ENCODE peak calls at places on chromosomes 13 and 19, in eight cellular contexts. D is neuronal stem cell, E is thoracic aorta, C is left ventricle myocardium inferior, B is A673, P is SJSA1, N is ovary, T is breast epithelium. J is an unnamed sample.
A peak's percentile ranks its signal among the peaks of the same experiment; 100 is the strongest.

GRCh38 chr13:84553252-84553651 is 671.0 kb upstream of the SLITRK1 start:
- DNase-seq in P (no peak), N (no peak), B (no peak), E (no peak), T (no peak), C (no peak), D (no peak), J (no peak)

GRCh38 chr13:30580852-30581502 is 36.7 kb upstream of the USPL1 start:
- DNase-seq in C (no peak), E (no peak), P (no peak), B (peak; percentile 30), D (no peak), N (no peak), T (no peak), J (no peak)

GRCh38 chr13:45258339-45258685 is 57.5 kb upstream of the KCTD4 start:
- DNase-seq in P (no peak), N (peak; percentile 34), C (no peak), E (no peak), D (no peak), T (no peak), B (no peak), J (peak; percentile 52)

GRCh38 chr19:38910488-38910887 is 1.5 kb downstream of the CCER2 start:
- DNase-seq in E (no peak), N (no peak), D (no peak), B (no peak), P (no peak), T (no peak), C (no peak), J (no peak)

GRCh38 chr19:18300930-18301717 is 19.7 kb upstream of the JUND start:
- DNase-seq in B (no peak), C (peak; percentile 78), E (peak; percentile 80), N (peak; percentile 63), T (no peak), D (no peak), P (peak; percentile 38), J (peak; percentile 80)

GRCh38 chr13:101451641-101452040 is 834 bp upstream of the ITGBL1 start:
- DNase-seq in E (no peak), C (no peak), T (no peak), P (no peak), N (no peak), B (no peak), D (no peak), J (no peak)

GRCh38 chr13:35157143-35157755 is 215.2 kb downstream of the NBEA start:
- DNase-seq in E (no peak), P (peak; percentile 38), N (no peak), D (peak; percentile 50), B (peak; percentile 69), T (no peak), C (no peak), J (no peak)

GRCh38 chr13:32237681-32238080 is 77.5 kb downstream of the ZAR1L start:
- DNase-seq in E (no peak), D (no peak), N (no peak), T (no peak), C (no peak), B (no peak), P (no peak), J (no peak)

GRCh38 chr13:35925669-35926068 is 205.5 kb downstream of the DCLK1 start:
- DNase-seq in T (no peak), P (peak; percentile 7), D (no peak), N (no peak), C (no peak), E (no peak), B (no peak), J (no peak)

GRCh38 chr19:3270908-3271307 is 46.4 kb downstream of the CELF5 start:
- DNase-seq in T (no peak), D (peak; percentile 56), B (peak; percentile 84), E (no peak), P (no peak), N (no peak), C (no peak), J (no peak)

GRCh38 chr19:925912-926594 is at the start of gene ARID3A:
- DNase-seq in C (peak; percentile 48), P (peak; percentile 21), D (no peak), B (peak; percentile 75), N (no peak), T (peak; percentile 56), E (no peak), J (no peak)

GRCh38 chr19:49425178-49425577 is at the start of gene GFY:
- DNase-seq in D (no peak), T (no peak), C (no peak), N (no peak), E (no peak), P (no peak), B (no peak), J (no peak)

GRCh38 chr19:49421878-49422202 is 1.4 kb downstream of the PTH2 start:
- DNase-seq in N (no peak), E (no peak), D (no peak), C (no peak), P (no peak), B (no peak), T (no peak), J (no peak)

GRCh38 chr19:49423278-49423984 is at the start of gene PTH2:
- DNase-seq in B (no peak), D (no peak), C (no peak), T (no peak), E (no peak), N (no peak), P (no peak), J (no peak)

GRCh38 chr19:49422407-49423277 is 599 bp downstream of the PTH2 start:
- DNase-seq in N (no peak), D (peak; percentile 79), C (peak; percentile 38), B (peak; percentile 59), P (no peak), T (no peak), E (no peak), J (no peak)

DNA sequence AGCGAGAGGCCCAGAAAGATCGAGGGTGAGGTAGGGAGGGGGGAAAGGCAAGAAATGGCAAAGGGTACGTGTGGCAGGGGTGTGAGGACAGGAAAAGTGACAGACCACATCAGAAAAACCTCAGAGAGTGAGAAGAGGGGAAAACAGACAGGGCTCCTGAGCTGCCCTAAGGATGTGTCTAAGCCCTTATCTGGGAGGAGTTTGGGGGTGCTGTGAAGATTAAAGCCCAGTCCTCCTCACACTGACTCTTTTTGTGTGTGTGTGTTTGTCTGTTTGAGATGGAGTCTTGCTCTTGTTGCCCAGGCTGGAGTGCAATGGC is 703 bp upstream of the PTH2 start:
- DNase-seq in P (no peak), T (no peak), C (no peak), N (no peak), B (no peak), E (no peak), D (no peak), J (no peak)
- H3K4me3 ChIP-seq in P (no peak overlapping the region), T (no peak overlapping the region), C (no peak overlapping the region), N (no peak overlapping the region), B (no peak overlapping the region), E (no peak overlapping the region), D (no peak overlapping the region), J (no peak overlapping the region)

DNA sequence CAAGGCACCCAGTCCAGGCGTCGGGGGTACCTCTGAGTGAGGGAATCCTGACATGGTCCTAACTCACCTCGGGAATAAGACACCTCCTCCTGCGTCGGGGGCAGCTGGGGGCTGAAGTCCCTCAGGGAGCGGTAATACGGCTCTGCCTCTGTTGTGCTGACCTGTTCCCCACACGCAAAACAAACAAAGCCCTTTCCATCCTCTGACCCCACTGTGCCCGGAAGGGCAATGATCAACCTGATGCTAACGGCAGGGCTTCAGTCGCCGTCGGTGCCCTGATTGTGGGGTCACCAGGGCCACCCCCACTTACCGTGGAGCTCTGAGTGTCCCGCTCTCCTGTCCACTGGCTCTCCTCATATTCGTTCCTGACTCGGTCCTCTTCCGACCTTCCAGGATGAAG is 18.3 kb upstream of the PRODH2 start:
- DNase-seq in N (no peak), C (no peak), P (no peak), D (no peak), E (no peak), B (no peak), T (no peak), J (no peak)
- H3K36me3 ChIP-seq in N (no peaks in the 10 kb centered on the region), C (no peaks in the 10 kb centered on the region), P (no peaks in the 10 kb centered on the region), D (no peaks in the 10 kb centered on the region), E (no peaks in the 10 kb centered on the region), B (no peaks in the 10 kb centered on the region), T (no peaks in the 10 kb centered on the region), J (no peaks in the 10 kb centered on the region)

GRCh38 chr19:11373885-11374448 is 499 bp upstream of the SWSAP1 start:
- DNase-seq in N (no peak), D (no peak), C (no peak), E (no peak), T (no peak), B (no peak), P (no peak), J (no peak)
- H3K4me1 ChIP-seq in N (peaks cover 12% of the 10 kb centered on the region), D (peaks cover 19% of the 10 kb centered on the region), C (peaks cover 45% of the 10 kb centered on the region), E (peaks cover 41% of the 10 kb centered on the region), T (no peaks in the 10 kb centered on the region), B (peaks cover 19% of the 10 kb centered on the region), P (peaks cover 32% of the 10 kb centered on the region), J (no peaks in the 10 kb centered on the region)

GRCh38 chr13:50127017-50127725 is 111.9 kb downstream of the KCNRG start:
- DNase-seq in P (no peak), N (peak; percentile 43), C (peak; percentile 58), B (no peak), E (no peak), T (peak; percentile 60), D (peak; percentile 45), J (peak; percentile 70)

GRCh38 chr13:50129065-50129922 is 114.0 kb downstream of the KCNRG start:
- DNase-seq in E (no peak), B (no peak), C (peak; percentile 25), P (no peak), N (no peak), D (peak; percentile 33), T (no peak), J (no peak)

GRCh38 chr13:50126378-50127016 is 111.3 kb downstream of the KCNRG start:
- DNase-seq in C (no peak), T (no peak), E (no peak), B (peak; percentile 59), D (peak; percentile 32), P (no peak), N (no peak), J (no peak)

GRCh38 chr13:50128406-50129048 is 113.3 kb downstream of the KCNRG start:
- DNase-seq in P (no peak), B (no peak), T (no peak), N (no peak), C (no peak), D (peak; percentile 31), E (no peak), J (no peak)

DNA sequence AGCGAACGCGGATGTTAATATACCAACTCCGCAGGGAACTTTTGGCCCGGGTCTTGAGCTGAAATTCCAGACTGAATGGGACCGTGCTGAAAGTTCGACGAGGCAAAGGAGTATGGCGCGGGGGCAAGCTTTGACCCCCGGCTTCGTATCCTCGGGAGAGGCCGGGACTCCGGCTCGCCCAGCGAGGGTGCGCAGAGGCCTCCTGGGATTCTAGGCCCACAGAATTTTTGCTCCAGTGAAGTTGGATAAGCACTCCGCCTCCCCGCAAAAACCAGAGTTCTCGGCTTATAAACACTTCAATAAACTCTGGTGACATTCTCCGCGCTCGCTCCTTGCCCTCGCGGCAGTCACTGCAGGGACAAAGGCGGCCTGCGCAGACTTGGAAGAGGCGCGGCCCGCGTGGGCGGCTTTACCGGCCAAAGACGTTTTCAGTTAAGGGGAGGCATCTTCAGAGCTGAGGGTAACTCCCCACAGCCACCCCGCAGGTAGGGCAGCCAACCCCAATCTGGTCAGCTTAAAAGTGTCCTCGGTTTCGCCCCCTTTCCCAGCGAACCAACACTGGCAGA is 112.6 kb downstream of the KCNRG start:
- DNase-seq in B (no peak), D (peak; percentile 60), N (peak; percentile 12), E (no peak), P (no peak), T (no peak), C (no peak), J (no peak)
- H3K4me3 ChIP-seq in B (no peak overlapping the region), D (peak overlapping the region; percentile 67), N (peak overlapping the region; percentile 36), E (peak overlapping the region; percentile 93), P (peak overlapping the region; percentile 24), T (peak overlapping the region; percentile 48), C (peak overlapping the region; percentile 100), J (peak overlapping the region; percentile 28)

J was measured in left lung.